ENCODE peak calls at places on chromosomes 12 and 14, in ten cellular contexts. J is hypothalamus; N is left ventricle myocardium inferior; E is BJ; F is G401; Z is T-helper 2 cell; D is GM03348; Q is naive thymus-derived CD4-positive, alpha-beta T cell; T is hepatic stellate cell; K is activated T-helper 1 cell treated with anti-CD3 and anti-CD28 coated beads, Interleukin-2, amount 50 U/mL, for 16 hours. S is an unnamed sample.

GRCh38 chr12:101875112-101875961 is 2.0 kb upstream of the DRAM1 start:
- DNase-seq in J (no peak), N (no peak), E (no peak), F (no peak), Z (no peak), D (no peak), Q (no peak), T (no peak), K (no peak), S (no peak)

GRCh38 chr12:79618848-79619404 is 71.8 kb downstream of the PAWR start:
- DNase-seq in J (no peak), N (no peak), E (peak; percentile 12), F (no peak), Z (no peak), D (peak; percentile 35), Q (no peak), T (no peak), K (no peak), S (no peak)

GRCh38 chr14:93857081-93857480 is 68.8 kb upstream of the PRIMA1 start:
- DNase-seq in J (no peak), N (no peak), E (no peak), F (peak; percentile 90), Z (no peak), D (no peak), Q (no peak), T (no peak), K (no peak), S (no peak)

GRCh38 chr14:23093993-23094665 is 807 bp downstream of the ACIN1 start:
- DNase-seq in J (no peak), N (no peak), E (no peak), F (no peak), Z (peak; percentile 67), D (no peak), Q (no peak), T (no peak), K (no peak), S (no peak)

GRCh38 chr12:24909667-24910066 is 39.2 kb downstream of the BCAT1 start:
- DNase-seq in J (no peak), N (peak; percentile 38), E (peak; percentile 57), F (no peak), Z (no peak), D (peak; percentile 56), Q (no peak), T (peak; percentile 74), K (no peak), S (no peak)

GRCh38 chr12:71415336-71416231 is 24.0 kb upstream of the LGR5 start:
- DNase-seq in J (no peak), N (no peak), E (no peak), F (peak; percentile 56), Z (no peak), D (peak; percentile 70), Q (peak; percentile 52), T (peak; percentile 53), K (no peak), S (no peak)

GRCh38 chr14:92122761-92123160 is 992 bp downstream of the CPSF2 start:
- DNase-seq in J (no peak), N (no peak), E (no peak), F (peak; percentile 3), Z (no peak), D (peak; percentile 18), Q (no peak), T (no peak), K (no peak), S (no peak)

GRCh38 chr14:35420036-35420811 is 15.7 kb upstream of the NFKBIA start:
- DNase-seq in J (no peak), N (no peak), E (peak; percentile 67), F (no peak), Z (no peak), D (peak; percentile 71), Q (no peak), T (no peak), K (no peak), S (no peak)

GRCh38 chr12:110067531-110067930 is 19.2 kb upstream of the C12orf76 start:
- DNase-seq in J (no peak), N (no peak), E (no peak), F (no peak), Z (no peak), D (no peak), Q (no peak), T (no peak), K (no peak), S (no peak)

GRCh38 chr14:100899841-100900771 is 3.4 kb downstream of the RTL1 start:
- DNase-seq in J (no peak), N (no peak), E (no peak), F (no peak), Z (no peak), D (no peak), Q (no peak), T (no peak), K (no peak), S (no peak)

GRCh38 chr14:67987596-67987995 is 168.0 kb downstream of the RAD51B start:
- DNase-seq in J (no peak), N (no peak), E (peak; percentile 59), F (no peak), Z (no peak), D (peak; percentile 75), Q (no peak), T (peak; percentile 40), K (no peak), S (no peak)

GRCh38 chr12:46400406-46400805 is 27.8 kb upstream of the SLC38A2 start:
- DNase-seq in J (no peak), N (no peak), E (no peak), F (no peak), Z (no peak), D (peak; percentile 59), Q (no peak), T (no peak), K (no peak), S (no peak)

GRCh38 chr12:54032627-54033100 is at the start of gene HOXC5:
- DNase-seq in J (no peak), N (peak; percentile 51), E (no peak), F (peak; percentile 77), Z (peak; percentile 32), D (peak; percentile 80), Q (peak; percentile 55), T (peak; percentile 77), K (no peak), S (no peak)

GRCh38 chr12:118330421-118331018 is 42.2 kb downstream of the TAOK3 start:
- DNase-seq in J (no peak), N (no peak), E (peak; percentile 30), F (no peak), Z (no peak), D (peak; percentile 11), Q (no peak), T (peak; percentile 76), K (no peak), S (no peak)

GRCh38 chr12:113385282-113385882 is 18.3 kb downstream of the SDS start:
- DNase-seq in J (no peak), N (no peak), E (no peak), F (no peak), Z (no peak), D (no peak), Q (no peak), T (no peak), K (no peak), S (no peak)

GRCh38 chr12:19021646-19022045 is 107.9 kb upstream of the PLEKHA5 start:
- DNase-seq in J (no peak), N (no peak), E (no peak), F (no peak), Z (no peak), D (no peak), Q (no peak), T (no peak), K (no peak), S (no peak)

GRCh38 chr12:24901975-24902461 is 46.9 kb downstream of the BCAT1 start:
- DNase-seq in J (peak; percentile 25), N (no peak), E (no peak), F (no peak), Z (no peak), D (no peak), Q (no peak), T (no peak), K (no peak), S (peak; percentile 70)

GRCh38 chr12:83414981-83415380 is 728.3 kb downstream of the TMTC2 start:
- DNase-seq in J (no peak), N (no peak), E (no peak), F (no peak), Z (no peak), D (no peak), Q (no peak), T (no peak), K (no peak), S (no peak)

GRCh38 chr12:27424631-27425230 is 21.8 kb upstream of the SMCO2 start:
- DNase-seq in J (no peak), N (no peak), E (no peak), F (peak; percentile 28), Z (no peak), D (peak; percentile 71), Q (no peak), T (peak; percentile 25), K (no peak), S (no peak)

GRCh38 chr12:92827836-92828431 is 101.2 kb downstream of the EEA1 start:
- DNase-seq in J (no peak), N (no peak), E (no peak), F (peak; percentile 14), Z (no peak), D (peak; percentile 50), Q (peak; percentile 36), T (peak; percentile 41), K (no peak), S (no peak)

GRCh38 chr12:52291267-52291935 is at the start of gene KRT81:
- DNase-seq in J (no peak), N (no peak), E (no peak), F (no peak), Z (no peak), D (no peak), Q (no peak), T (no peak), K (no peak), S (no peak)

GRCh38 chr12:64571346-64571745 is 38.9 kb upstream of the RASSF3 start:
- DNase-seq in J (no peak), N (no peak), E (no peak), F (no peak), Z (no peak), D (no peak), Q (peak; percentile 54), T (no peak), K (no peak), S (no peak)

GRCh38 chr14:99213101-99213500 is 58.9 kb downstream of the BCL11B start:
- DNase-seq in J (no peak), N (no peak), E (no peak), F (no peak), Z (no peak), D (no peak), Q (no peak), T (no peak), K (no peak), S (no peak)

GRCh38 chr14:67359319-67359774 is 257 bp downstream of the ATP6V1D start:
- DNase-seq in J (no peak), N (peak; percentile 25), E (peak; percentile 6), F (no peak), Z (no peak), D (peak; percentile 66), Q (no peak), T (peak; percentile 37), K (no peak), S (no peak)

GRCh38 chr12:95788637-95789036 is 1.9 kb downstream of the NTN4 start:
- DNase-seq in J (no peak), N (no peak), E (no peak), F (no peak), Z (no peak), D (peak; percentile 24), Q (no peak), T (peak; percentile 42), K (no peak), S (no peak)

GRCh38 chr12:65822732-65823480 is 1.4 kb upstream of the HMGA2 start:
- DNase-seq in J (no peak), N (no peak), E (no peak), F (peak; percentile 68), Z (no peak), D (peak; percentile 67), Q (no peak), T (peak; percentile 78), K (no peak), S (no peak)

GRCh38 chr12:8709124-8709830 is 11.5 kb downstream of the RIMKLB start:
- DNase-seq in J (no peak), N (no peak), E (peak; percentile 13), F (no peak), Z (no peak), D (peak; percentile 19), Q (no peak), T (peak; percentile 26), K (no peak), S (no peak)

GRCh38 chr14:90886297-90886830 is 70.1 kb upstream of the TTC7B start:
- DNase-seq in J (no peak), N (no peak), E (no peak), F (no peak), Z (no peak), D (no peak), Q (no peak), T (no peak), K (no peak), S (no peak)